ENCODE peak calls at places on chromosomes 6 and 20, in eight cellular contexts. P, J, D, W, M, Y, G and R are unnamed samples.

GRCh38 chr6:88339816-88340215 is 173.7 kb upstream of the CNR1 start:
- DNase-seq in M (no peak), D (no peak), Y (no peak), J (no peak), P (no peak), W (no peak), G (no peak), R (no peak)

GRCh38 chr20:64129146-64129782 is 21.9 kb upstream of the NPBWR2 start:
- DNase-seq in M (no peak), D (no peak), P (peak), G (no peak), Y (no peak), J (no peak), W (no peak), R (no peak)

GRCh38 chr6:125307964-125308615 is 6.3 kb upstream of the HDDC2 start:
- DNase-seq in W (no peak), G (no peak), P (no peak), D (no peak), Y (no peak), M (no peak), J (no peak), R (no peak)

GRCh38 chr20:45343867-45344721 is 4.1 kb downstream of the SDC4 start:
- DNase-seq in D (peak), W (no peak), G (peak), P (no peak), J (no peak), Y (peak), M (no peak), R (no peak)

GRCh38 chr6:30007132-30007764 is 53.8 kb upstream of the POLR1H start:
- DNase-seq in D (no peak), P (peak), Y (no peak), J (no peak), W (peak), G (no peak), M (no peak), R (no peak)

GRCh38 chr20:36770680-36771079 is 2.9 kb downstream of the DSN1 start:
- DNase-seq in Y (no peak), M (no peak), D (no peak), J (no peak), W (no peak), P (peak), G (no peak), R (no peak)

GRCh38 chr6:14763139-14763538 is 482.7 kb upstream of the JARID2 start:
- DNase-seq in J (no peak), M (no peak), G (no peak), D (no peak), W (no peak), P (no peak), Y (no peak), R (no peak)

GRCh38 chr20:60255866-60256265 is 297.6 kb downstream of the CDH26 start:
- DNase-seq in W (no peak), G (no peak), P (no peak), M (no peak), Y (peak), D (no peak), J (no peak), R (no peak)

GRCh38 chr20:44704551-44704971 is 10.6 kb upstream of the CCN5 start:
- DNase-seq in P (no peak), M (no peak), W (no peak), J (no peak), G (no peak), D (no peak), Y (no peak), R (no peak)

GRCh38 chr6:89079611-89080213 is 839 bp upstream of the PNRC1 start:
- DNase-seq in Y (no peak), J (peak), M (no peak), P (peak), W (peak), G (peak), D (peak), R (no peak)

GRCh38 chr6:87237804-87238203 is 82.4 kb downstream of the ZNF292 start:
- DNase-seq in G (peak), M (no peak), W (no peak), Y (peak), J (no peak), D (no peak), P (no peak), R (no peak)

GRCh38 chr6:8215631-8216030 is 113.3 kb upstream of the EEF1E1 start:
- DNase-seq in W (no peak), M (no peak), J (no peak), Y (peak), D (no peak), P (no peak), G (no peak), R (no peak)

GRCh38 chr6:122868137-122868536 is 79.1 kb downstream of the SMPDL3A start:
- DNase-seq in P (no peak), J (no peak), Y (no peak), M (no peak), D (no peak), W (no peak), G (no peak), R (no peak)

GRCh38 chr20:8854566-8854965 is 214.3 kb upstream of the PLCB4 start:
- DNase-seq in J (peak), G (peak), D (peak), Y (no peak), P (no peak), M (no peak), W (peak), R (no peak)

GRCh38 chr6:144027927-144028587 is 20.0 kb upstream of the PLAGL1 start:
- DNase-seq in Y (no peak), P (no peak), D (no peak), J (no peak), G (no peak), M (no peak), W (no peak), R (no peak)

GRCh38 chr20:63682384-63683139 is 13.9 kb upstream of the TNFRSF6B start:
- DNase-seq in J (peak), Y (peak), W (peak), G (peak), M (no peak), D (peak), P (peak), R (no peak)

GRCh38 chr6:110874880-110875547 is 429 bp downstream of the AMD1 start:
- DNase-seq in J (peak), Y (no peak), P (peak), D (no peak), W (peak), M (no peak), G (no peak), R (no peak)

GRCh38 chr6:14276667-14277404 is 159.3 kb downstream of the CD83 start:
- DNase-seq in J (no peak), G (no peak), P (no peak), W (no peak), Y (no peak), D (no peak), M (no peak), R (no peak)

GRCh38 chr6:117463762-117464665 is 18.5 kb upstream of the DCBLD1 start:
- DNase-seq in P (no peak), J (no peak), W (no peak), G (peak), Y (no peak), D (no peak), M (no peak), R (no peak)

GRCh38 chr6:36839819-36840379 is 655 bp upstream of the CPNE5 start:
- DNase-seq in Y (no peak), M (peak), G (no peak), J (peak), D (peak), P (peak), W (peak), R (no peak)

GRCh38 chr20:48552550-48552949 is 275.2 kb downstream of the PREX1 start:
- DNase-seq in D (no peak), W (no peak), J (no peak), P (no peak), Y (no peak), M (no peak), G (no peak), R (no peak)

DNA sequence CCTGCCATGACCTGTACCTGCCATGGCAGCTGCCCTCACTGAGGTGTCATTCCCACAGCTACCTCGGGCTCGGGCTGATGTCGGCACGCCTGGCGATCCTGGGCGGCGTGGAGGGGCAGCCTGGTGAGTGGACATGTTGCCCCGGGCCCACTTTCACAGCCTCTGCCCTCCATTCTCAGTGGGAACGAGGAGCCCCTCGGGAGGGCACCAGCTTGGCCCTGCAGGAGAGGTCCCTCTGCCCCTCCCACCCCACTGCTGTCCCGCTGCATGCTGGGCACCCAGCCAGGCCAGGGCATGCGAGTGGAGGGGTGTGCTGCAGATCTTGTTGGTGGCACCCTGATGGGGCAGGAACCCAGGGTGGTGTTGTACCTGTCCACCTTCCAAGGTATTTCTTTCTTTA is 23.0 kb downstream of the ENTPD6 start:
- DNase-seq in Y (no peak), M (no peak), G (no peak), P (peak), D (peak), J (no peak), W (no peak), R (no peak)
- TF ChIP-seq POLR2A in Y (no peak), M (no peak), G (no peak), P (no peak), D (no peak), J (no peak), W (no peak), R (no peak)

GRCh38 chr6:158835616-158836221 is 16.6 kb upstream of the EZR start:
- DNase-seq in G (no peak), M (peak), J (peak), W (peak), Y (no peak), P (peak), D (no peak), R (no peak)
- TF ChIP-seq POLR2A in G (no peak), M (no peak), J (no peak), W (no peak), Y (no peak), P (no peak), D (no peak), R (no peak)

GRCh38 chr20:31605902-31606677 is 1.0 kb downstream of the ID1 start:
- DNase-seq in Y (no peak), M (no peak), W (peak), P (peak), D (peak), J (no peak), G (peak), R (no peak)

GRCh38 chr20:31606678-31606927 is 1.5 kb downstream of the ID1 start:
- DNase-seq in J (no peak), Y (no peak), G (no peak), D (no peak), P (no peak), M (no peak), W (no peak), R (no peak)

GRCh38 chr20:31608256-31608980 is 3.3 kb downstream of the ID1 start:
- DNase-seq in J (peak), P (peak), W (peak), M (peak), G (peak), D (peak), Y (no peak), R (no peak)

GRCh38 chr20:31606928-31607639 is 2.0 kb downstream of the ID1 start:
- DNase-seq in Y (peak), J (no peak), P (no peak), M (peak), G (peak), W (no peak), D (no peak), R (no peak)

GRCh38 chr20:31607640-31608255 is 2.7 kb downstream of the ID1 start:
- DNase-seq in Y (no peak), M (no peak), G (peak), P (no peak), J (no peak), W (no peak), D (no peak), R (no peak)
- TF ChIP-seq POLR2A in Y (no peak), M (no peak), G (no peak), P (no peak), J (no peak), W (no peak), D (no peak), R (no peak)

DNA sequence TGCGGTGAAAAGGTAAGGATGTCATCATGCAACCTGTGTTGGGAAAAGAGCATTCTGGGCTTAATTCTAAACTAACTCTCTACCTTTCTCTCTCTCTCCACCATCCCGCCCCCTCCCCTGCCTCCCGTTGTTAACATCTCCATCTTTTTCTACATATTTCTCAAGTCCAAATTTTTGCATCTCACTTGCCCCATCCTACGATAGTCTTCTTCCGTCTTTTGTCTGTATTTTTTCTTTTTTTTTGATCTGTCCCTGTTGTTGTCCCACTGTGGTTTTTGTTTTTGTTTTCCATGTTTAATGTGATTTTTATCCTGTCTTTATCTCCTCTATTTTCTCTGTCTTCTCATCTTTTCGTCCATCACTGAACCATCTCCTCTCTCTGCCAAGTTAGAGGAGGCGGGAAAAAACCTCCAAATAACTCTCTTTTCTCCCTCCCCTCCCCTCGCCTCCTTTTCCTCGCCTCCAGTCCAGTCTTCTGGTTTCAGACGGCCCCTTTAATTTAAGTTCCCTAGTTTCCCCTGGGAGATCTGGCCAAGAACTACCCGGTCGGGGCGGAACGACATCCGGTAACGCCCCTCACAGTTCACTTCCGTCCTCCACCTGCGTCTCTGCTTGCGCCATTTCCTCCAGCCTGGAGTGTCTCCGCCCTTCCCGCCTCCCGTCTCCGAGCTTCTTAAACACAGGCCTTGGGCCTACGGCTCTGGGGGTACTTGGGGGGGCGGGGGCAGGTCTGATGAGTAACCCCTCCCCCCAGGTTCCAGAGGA is at the start of gene NFKBIL1:
- DNase-seq in D (peak), M (peak), J (peak), G (peak), Y (peak), P (peak), W (peak), R (peak)
- TF ChIP-seq POLR2A in D (peak), M (peak), J (no peak), G (peak), Y (peak), P (no peak), W (peak), R (no peak)